ENCODE peak calls at places on chromosomes 7 and 10, in eight cellular contexts. One of them, this sample, is unnamed.

GRCh38 chr7:42332605-42333222 is 95.7 kb upstream of the GLI3 start:
- DNase-seq in adrenal gland: no peak
- DNase-seq in NB4: no peak
- DNase-seq in lung: no peak
- DNase-seq in colonic mucosa: no peak
- DNase-seq in pancreas: no peak
- DNase-seq in fibroblast of villous mesenchyme: no peak
- DNase-seq in AG09309: no peak
- DNase-seq in this sample: no peak

GRCh38 chr10:101767600-101767945 is 8.3 kb downstream of the FGF8 start:
- DNase-seq in pancreas: no peak
- DNase-seq in NB4: no peak
- DNase-seq in colonic mucosa: no peak
- DNase-seq in lung: no peak
- DNase-seq in adrenal gland: no peak
- DNase-seq in fibroblast of villous mesenchyme: no peak
- DNase-seq in AG09309: no peak
- DNase-seq in this sample: no peak

GRCh38 chr7:100152937-100153666 is 4.4 kb downstream of the LAMTOR4 start:
- DNase-seq in lung: no peak
- DNase-seq in adrenal gland: no peak
- DNase-seq in NB4: no peak
- DNase-seq in AG09309: no peak
- DNase-seq in colonic mucosa: no peak
- DNase-seq in fibroblast of villous mesenchyme: no peak
- DNase-seq in pancreas: no peak
- DNase-seq in this sample: no peak

GRCh38 chr7:5349005-5349380 is 66.2 kb downstream of the SLC29A4 start:
- DNase-seq in adrenal gland: no peak
- DNase-seq in colonic mucosa: no peak
- DNase-seq in pancreas: no peak
- DNase-seq in AG09309: no peak
- DNase-seq in fibroblast of villous mesenchyme: no peak
- DNase-seq in lung: no peak
- DNase-seq in NB4: no peak
- DNase-seq in this sample: no peak

GRCh38 chr10:13001041-13001886 is at the start of gene CCDC3:
- DNase-seq in pancreas: peak; percentile 65
- DNase-seq in lung: no peak
- DNase-seq in colonic mucosa: peak; percentile 21
- DNase-seq in NB4: peak; percentile 63
- DNase-seq in fibroblast of villous mesenchyme: no peak
- DNase-seq in AG09309: no peak
- DNase-seq in adrenal gland: no peak
- DNase-seq in this sample: no peak

GRCh38 chr7:96426027-96426426 is 104.1 kb upstream of the SLC25A13 start:
- DNase-seq in NB4: no peak
- DNase-seq in AG09309: no peak
- DNase-seq in colonic mucosa: no peak
- DNase-seq in fibroblast of villous mesenchyme: no peak
- DNase-seq in pancreas: no peak
- DNase-seq in adrenal gland: no peak
- DNase-seq in lung: no peak
- DNase-seq in this sample: peak; percentile 36

GRCh38 chr7:7207876-7208275 is 25.5 kb downstream of the C1GALT1 start:
- DNase-seq in adrenal gland: no peak
- DNase-seq in fibroblast of villous mesenchyme: no peak
- DNase-seq in NB4: no peak
- DNase-seq in colonic mucosa: no peak
- DNase-seq in AG09309: no peak
- DNase-seq in pancreas: no peak
- DNase-seq in lung: no peak
- DNase-seq in this sample: peak; percentile 23

GRCh38 chr7:48938539-48938938 is 14.2 kb downstream of the CDC14C start:
- DNase-seq in pancreas: no peak
- DNase-seq in NB4: no peak
- DNase-seq in lung: no peak
- DNase-seq in AG09309: no peak
- DNase-seq in adrenal gland: peak; percentile 45
- DNase-seq in fibroblast of villous mesenchyme: peak; percentile 57
- DNase-seq in colonic mucosa: no peak
- DNase-seq in this sample: peak; percentile 85

GRCh38 chr7:30752484-30752883 is 549 bp downstream of the INMT start:
- DNase-seq in colonic mucosa: no peak
- DNase-seq in AG09309: no peak
- DNase-seq in lung: no peak
- DNase-seq in adrenal gland: no peak
- DNase-seq in fibroblast of villous mesenchyme: no peak
- DNase-seq in NB4: no peak
- DNase-seq in pancreas: no peak
- DNase-seq in this sample: no peak
- H3K4me3 ChIP-seq in colonic mucosa: no peak overlapping the region
- H3K4me3 ChIP-seq in AG09309: no peak overlapping the region
- H3K4me3 ChIP-seq in lung: peak overlapping the region; percentile 42
- H3K4me3 ChIP-seq in adrenal gland: peak overlapping the region; percentile 28
- H3K4me3 ChIP-seq in fibroblast of villous mesenchyme: peak overlapping the region; percentile 51
- H3K4me3 ChIP-seq in NB4: no peak overlapping the region
- H3K4me3 ChIP-seq in pancreas: no peak overlapping the region
- H3K4me3 ChIP-seq in this sample: no peak overlapping the region

DNA sequence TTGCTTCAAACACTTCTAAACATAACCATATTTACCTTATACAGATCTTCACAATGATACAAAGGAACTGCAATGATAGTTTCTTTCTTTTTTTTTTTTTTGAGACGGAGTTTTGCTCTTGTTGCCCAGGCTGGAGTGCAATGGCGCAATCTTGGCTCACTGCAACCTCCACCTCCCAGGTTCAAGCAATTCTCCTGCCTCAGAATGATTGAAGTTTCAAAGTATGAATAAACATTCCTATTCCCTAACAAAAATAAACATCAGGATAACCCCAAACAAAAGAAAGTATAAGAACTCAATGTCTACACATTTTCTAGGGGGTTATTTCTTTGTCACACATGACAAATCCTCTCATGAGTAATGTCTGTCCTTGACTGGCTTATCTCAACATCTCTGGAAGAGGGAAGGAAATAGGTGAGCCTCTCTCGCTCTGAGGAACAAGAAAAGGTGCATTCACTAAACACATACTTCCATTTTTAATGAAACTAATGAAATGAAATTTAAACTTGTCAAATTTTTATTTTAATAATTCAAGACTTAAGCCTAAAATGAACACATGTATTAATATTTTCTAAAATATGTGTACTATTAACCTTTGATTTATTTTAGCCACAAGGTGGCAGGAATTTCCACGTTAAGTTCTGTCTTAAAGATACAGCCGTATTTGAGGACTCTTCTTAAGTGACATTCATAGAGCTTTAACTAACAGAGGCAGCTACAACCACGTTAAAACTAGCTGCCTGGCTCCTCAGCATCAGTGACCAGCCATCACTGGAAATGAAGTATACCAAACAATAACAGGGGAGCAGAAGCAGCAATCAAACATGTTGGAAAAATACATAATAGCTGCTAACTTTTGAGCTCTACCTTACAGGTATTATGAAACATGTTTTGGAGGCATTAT is 58.3 kb downstream of the MALSU1 start:
- DNase-seq in adrenal gland: no peak
- DNase-seq in NB4: peak; percentile 58
- DNase-seq in AG09309: no peak
- DNase-seq in fibroblast of villous mesenchyme: peak; percentile 51
- DNase-seq in pancreas: no peak
- DNase-seq in lung: no peak
- DNase-seq in colonic mucosa: no peak
- DNase-seq in this sample: peak; percentile 51
- TF ChIP-seq CTCF in adrenal gland: no peak
- TF ChIP-seq CTCF in NB4: peak; percentile 14
- TF ChIP-seq CTCF in AG09309: peak; percentile 30
- TF ChIP-seq CTCF in fibroblast of villous mesenchyme: peak; percentile 21
- TF ChIP-seq CTCF in pancreas: peak; percentile 21
- TF ChIP-seq CTCF in lung: no peak
- TF ChIP-seq CTCF in colonic mucosa: no peak
- TF ChIP-seq CTCF in this sample: peak; percentile 30

DNA sequence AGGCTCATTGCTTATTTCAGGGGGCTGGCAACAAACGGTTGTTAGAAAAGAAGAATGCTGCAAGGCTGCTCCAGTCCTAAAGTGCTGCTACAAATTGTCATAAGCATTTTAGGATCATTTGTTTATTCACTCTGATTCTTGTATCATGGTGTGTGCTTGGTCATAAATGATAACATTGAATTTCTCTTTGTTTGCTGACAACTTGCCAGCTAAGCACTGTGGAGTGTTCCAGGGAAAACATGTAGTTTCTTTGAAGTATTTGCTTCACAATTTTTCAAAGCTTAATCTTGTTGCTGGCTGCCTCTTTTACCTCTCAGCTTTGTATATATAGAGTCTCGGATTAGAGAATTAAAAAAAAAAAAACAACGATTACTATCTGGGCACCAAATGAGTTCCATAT is 263.0 kb downstream of the PHF14 start:
- DNase-seq in fibroblast of villous mesenchyme: no peak
- DNase-seq in adrenal gland: no peak
- DNase-seq in NB4: no peak
- DNase-seq in AG09309: no peak
- DNase-seq in colonic mucosa: no peak
- DNase-seq in lung: no peak
- DNase-seq in pancreas: no peak
- DNase-seq in this sample: no peak
- H3K4me3 ChIP-seq in fibroblast of villous mesenchyme: no peak overlapping the region
- H3K4me3 ChIP-seq in adrenal gland: no peak overlapping the region
- H3K4me3 ChIP-seq in NB4: no peak overlapping the region
- H3K4me3 ChIP-seq in AG09309: no peak overlapping the region
- H3K4me3 ChIP-seq in colonic mucosa: no peak overlapping the region
- H3K4me3 ChIP-seq in lung: no peak overlapping the region
- H3K4me3 ChIP-seq in pancreas: no peak overlapping the region
- H3K4me3 ChIP-seq in this sample: no peak overlapping the region

GRCh38 chr10:24418532-24418931 is 209.6 kb downstream of the KIAA1217 start:
- DNase-seq in pancreas: no peak
- DNase-seq in AG09309: no peak
- DNase-seq in fibroblast of villous mesenchyme: peak; percentile 20
- DNase-seq in adrenal gland: no peak
- DNase-seq in NB4: no peak
- DNase-seq in lung: no peak
- DNase-seq in colonic mucosa: no peak
- DNase-seq in this sample: peak; percentile 38
- TF ChIP-seq CTCF in pancreas: no peak
- TF ChIP-seq CTCF in AG09309: no peak
- TF ChIP-seq CTCF in fibroblast of villous mesenchyme: peak; percentile 17
- TF ChIP-seq CTCF in adrenal gland: peak; percentile 14
- TF ChIP-seq CTCF in NB4: no peak
- TF ChIP-seq CTCF in lung: no peak
- TF ChIP-seq CTCF in colonic mucosa: no peak
- TF ChIP-seq CTCF in this sample: peak; percentile 22

GRCh38 chr7:155346285-155346684 is 48.6 kb downstream of the INSIG1 start:
- DNase-seq in pancreas: no peak
- DNase-seq in colonic mucosa: no peak
- DNase-seq in NB4: peak; percentile 2
- DNase-seq in adrenal gland: no peak
- DNase-seq in lung: no peak
- DNase-seq in fibroblast of villous mesenchyme: no peak
- DNase-seq in AG09309: no peak
- DNase-seq in this sample: no peak
- H3K4me3 ChIP-seq in pancreas: no peak overlapping the region
- H3K4me3 ChIP-seq in colonic mucosa: no peak overlapping the region
- H3K4me3 ChIP-seq in NB4: no peak overlapping the region
- H3K4me3 ChIP-seq in adrenal gland: no peak overlapping the region
- H3K4me3 ChIP-seq in lung: no peak overlapping the region
- H3K4me3 ChIP-seq in fibroblast of villous mesenchyme: no peak overlapping the region
- H3K4me3 ChIP-seq in AG09309: no peak overlapping the region
- H3K4me3 ChIP-seq in this sample: no peak overlapping the region

GRCh38 chr10:30600005-30600404 is 29.5 kb downstream of the LYZL2 start:
- DNase-seq in fibroblast of villous mesenchyme: no peak
- DNase-seq in NB4: peak; percentile 75
- DNase-seq in AG09309: no peak
- DNase-seq in pancreas: no peak
- DNase-seq in adrenal gland: no peak
- DNase-seq in colonic mucosa: no peak
- DNase-seq in lung: no peak
- DNase-seq in this sample: peak; percentile 25
- TF ChIP-seq CTCF in fibroblast of villous mesenchyme: no peak
- TF ChIP-seq CTCF in NB4: no peak
- TF ChIP-seq CTCF in AG09309: no peak
- TF ChIP-seq CTCF in pancreas: no peak
- TF ChIP-seq CTCF in adrenal gland: no peak
- TF ChIP-seq CTCF in colonic mucosa: no peak
- TF ChIP-seq CTCF in lung: no peak
- TF ChIP-seq CTCF in this sample: no peak

GRCh38 chr10:30056767-30057355 is 2.5 kb downstream of the JCAD start:
- DNase-seq in fibroblast of villous mesenchyme: peak; percentile 37
- DNase-seq in lung: no peak
- DNase-seq in pancreas: no peak
- DNase-seq in AG09309: no peak
- DNase-seq in colonic mucosa: no peak
- DNase-seq in NB4: no peak
- DNase-seq in adrenal gland: no peak
- DNase-seq in this sample: no peak
- H3K4me3 ChIP-seq in fibroblast of villous mesenchyme: peak overlapping the region; percentile 75
- H3K4me3 ChIP-seq in lung: no peak overlapping the region
- H3K4me3 ChIP-seq in pancreas: no peak overlapping the region
- H3K4me3 ChIP-seq in AG09309: peak overlapping the region; percentile 11
- H3K4me3 ChIP-seq in colonic mucosa: no peak overlapping the region
- H3K4me3 ChIP-seq in NB4: no peak overlapping the region
- H3K4me3 ChIP-seq in adrenal gland: no peak overlapping the region
- H3K4me3 ChIP-seq in this sample: no peak overlapping the region

GRCh38 chr7:1558181-1558811 is 2.3 kb upstream of the TMEM184A start:
- DNase-seq in AG09309: no peak
- DNase-seq in colonic mucosa: no peak
- DNase-seq in pancreas: peak; percentile 58
- DNase-seq in fibroblast of villous mesenchyme: peak; percentile 42
- DNase-seq in adrenal gland: no peak
- DNase-seq in NB4: no peak
- DNase-seq in lung: no peak
- DNase-seq in this sample: no peak
- TF ChIP-seq CTCF in AG09309: no peak
- TF ChIP-seq CTCF in colonic mucosa: no peak
- TF ChIP-seq CTCF in pancreas: no peak
- TF ChIP-seq CTCF in fibroblast of villous mesenchyme: peak; percentile 43
- TF ChIP-seq CTCF in adrenal gland: no peak
- TF ChIP-seq CTCF in NB4: no peak
- TF ChIP-seq CTCF in lung: no peak
- TF ChIP-seq CTCF in this sample: peak; percentile 20

GRCh38 chr10:119817991-119818888 is 54.4 kb downstream of the MCMBP start:
- DNase-seq in AG09309: no peak
- DNase-seq in NB4: no peak
- DNase-seq in fibroblast of villous mesenchyme: peak; percentile 72
- DNase-seq in adrenal gland: peak; percentile 61
- DNase-seq in colonic mucosa: peak; percentile 27
- DNase-seq in pancreas: peak; percentile 70
- DNase-seq in lung: peak; percentile 45
- DNase-seq in this sample: peak; percentile 62
- H3K4me3 ChIP-seq in AG09309: peak overlapping the region; percentile 30
- H3K4me3 ChIP-seq in NB4: no peak overlapping the region
- H3K4me3 ChIP-seq in fibroblast of villous mesenchyme: peak overlapping the region; percentile 56
- H3K4me3 ChIP-seq in adrenal gland: no peak overlapping the region
- H3K4me3 ChIP-seq in colonic mucosa: no peak overlapping the region
- H3K4me3 ChIP-seq in pancreas: no peak overlapping the region
- H3K4me3 ChIP-seq in lung: no peak overlapping the region
- H3K4me3 ChIP-seq in this sample: peak overlapping the region; percentile 31